ENCODE peak calls at places on chromosomes 1 and 21, in four cellular contexts. One of them, this sample, is unnamed.
A peak's percentile ranks its signal among the peaks of the same experiment; 100 is the strongest.

GRCh38 chr1:89831462-89832113 is 10.8 kb downstream of the LRRC8D start:
- DNase-seq in caudate nucleus: peak; percentile 29
- DNase-seq in cerebellar nuclear complex: no peak
- DNase-seq in amygdala: no peak
- DNase-seq in this sample: no peak

GRCh38 chr1:203083463-203083921 is 2.3 kb downstream of the MYOG start:
- DNase-seq in cerebellar nuclear complex: no peak
- DNase-seq in amygdala: no peak
- DNase-seq in caudate nucleus: no peak
- DNase-seq in this sample: no peak

GRCh38 chr1:244221961-244222360 is 170.9 kb downstream of the ZBTB18 start:
- DNase-seq in caudate nucleus: no peak
- DNase-seq in cerebellar nuclear complex: no peak
- DNase-seq in amygdala: no peak
- DNase-seq in this sample: no peak

GRCh38 chr1:39902121-39902807 is 547 bp upstream of the MYCL start:
- DNase-seq in cerebellar nuclear complex: no peak
- DNase-seq in amygdala: no peak
- DNase-seq in caudate nucleus: no peak
- DNase-seq in this sample: peak; percentile 30

GRCh38 chr1:36863061-36863460 is 171.3 kb downstream of the GRIK3 start:
- DNase-seq in amygdala: no peak
- DNase-seq in cerebellar nuclear complex: no peak
- DNase-seq in caudate nucleus: no peak
- DNase-seq in this sample: peak; percentile 62

GRCh38 chr1:236642763-236643162 is 38.4 kb upstream of the HEATR1 start:
- DNase-seq in amygdala: no peak
- DNase-seq in caudate nucleus: no peak
- DNase-seq in cerebellar nuclear complex: no peak
- DNase-seq in this sample: no peak

GRCh38 chr1:207115269-207115668 is 11.2 kb downstream of the C4BPA start:
- DNase-seq in caudate nucleus: no peak
- DNase-seq in amygdala: no peak
- DNase-seq in cerebellar nuclear complex: no peak
- DNase-seq in this sample: no peak

GRCh38 chr1:16888806-16889178 is 7.0 kb upstream of the RNU1-2 start:
- DNase-seq in amygdala: no peak
- DNase-seq in cerebellar nuclear complex: no peak
- DNase-seq in caudate nucleus: no peak
- DNase-seq in this sample: no peak

GRCh38 chr21:18951291-18952038 is 547.9 kb upstream of the TMPRSS15 start:
- DNase-seq in amygdala: no peak
- DNase-seq in caudate nucleus: no peak
- DNase-seq in cerebellar nuclear complex: no peak
- DNase-seq in this sample: no peak

GRCh38 chr1:94926365-94926914 is 470 bp downstream of the CNN3 start:
- DNase-seq in caudate nucleus: peak; percentile 34
- DNase-seq in cerebellar nuclear complex: no peak
- DNase-seq in amygdala: no peak
- DNase-seq in this sample: peak; percentile 58

GRCh38 chr21:37555672-37556261 is 189.2 kb downstream of the DYRK1A start:
- DNase-seq in cerebellar nuclear complex: no peak
- DNase-seq in caudate nucleus: no peak
- DNase-seq in amygdala: no peak
- DNase-seq in this sample: no peak

GRCh38 chr1:78577257-78578100 is 42.8 kb upstream of the IFI44L start:
- DNase-seq in amygdala: no peak
- DNase-seq in cerebellar nuclear complex: no peak
- DNase-seq in caudate nucleus: no peak
- DNase-seq in this sample: no peak